ENCODE peak calls at places on chromosomes 1 and 21, in six cellular contexts. J, L, D, Q, E and I are unnamed samples. For H3K4me1, the result is how much of the 10 kb centered on the place peaks cover.

GRCh38 chr1:7366286-7366954 is 404.7 kb upstream of the VAMP3 start:
- DNase-seq in J (no peak), L (no peak), D (no peak), Q (no peak), E (no peak), I (no peak)

GRCh38 chr1:93629101-93630059 is 52.3 kb downstream of the BCAR3 start:
- DNase-seq in J (no peak), L (no peak), D (peak), Q (no peak), E (peak), I (peak)

GRCh38 chr1:18464665-18465050 is 16.1 kb upstream of the KLHDC7A start:
- DNase-seq in J (peak), L (no peak), D (no peak), Q (peak), E (no peak), I (no peak)

GRCh38 chr21:29788752-29789151 is 151.0 kb downstream of the GRIK1 start:
- DNase-seq in J (no peak), L (no peak), D (no peak), Q (no peak), E (no peak), I (no peak)

GRCh38 chr1:47686731-47687617 is 249.1 kb downstream of the FOXD2 start:
- DNase-seq in J (no peak), L (peak), D (no peak), Q (no peak), E (no peak), I (no peak)

GRCh38 chr21:41774467-41775151 is 7.8 kb upstream of the RIPK4 start:
- DNase-seq in J (no peak), L (no peak), D (no peak), Q (peak), E (no peak), I (no peak)

GRCh38 chr1:191206808-191207207 is 729.1 kb upstream of the BRINP3 start:
- DNase-seq in J (no peak), L (no peak), D (no peak), Q (no peak), E (no peak), I (no peak)

GRCh38 chr21:28431022-28431421 is 561.7 kb downstream of the LTN1 start:
- DNase-seq in J (no peak), L (no peak), D (peak), Q (no peak), E (no peak), I (no peak)

GRCh38 chr1:159916240-159917051 is 8.9 kb downstream of the TAGLN2 start:
- DNase-seq in J (no peak), L (no peak), D (peak), Q (peak), E (peak), I (no peak)

GRCh38 chr1:112692681-112693080 is 14.2 kb downstream of the RHOC start:
- DNase-seq in J (no peak), L (no peak), D (no peak), Q (peak), E (no peak), I (no peak)

GRCh38 chr1:15336866-15337265 is 72.8 kb upstream of the EFHD2 start:
- DNase-seq in J (no peak), L (no peak), D (no peak), Q (peak), E (no peak), I (no peak)

GRCh38 chr1:30798389-30798951 is 40.9 kb upstream of the LAPTM5 start:
- DNase-seq in J (no peak), L (no peak), D (peak), Q (no peak), E (no peak), I (no peak)

GRCh38 chr1:173996995-173997394 is 25.2 kb downstream of the RC3H1 start:
- DNase-seq in J (no peak), L (no peak), D (no peak), Q (no peak), E (no peak), I (no peak)

GRCh38 chr1:2815551-2815950 is 14.1 kb upstream of the TTC34 start:
- DNase-seq in J (no peak), L (no peak), D (no peak), Q (no peak), E (no peak), I (no peak)

DNA sequence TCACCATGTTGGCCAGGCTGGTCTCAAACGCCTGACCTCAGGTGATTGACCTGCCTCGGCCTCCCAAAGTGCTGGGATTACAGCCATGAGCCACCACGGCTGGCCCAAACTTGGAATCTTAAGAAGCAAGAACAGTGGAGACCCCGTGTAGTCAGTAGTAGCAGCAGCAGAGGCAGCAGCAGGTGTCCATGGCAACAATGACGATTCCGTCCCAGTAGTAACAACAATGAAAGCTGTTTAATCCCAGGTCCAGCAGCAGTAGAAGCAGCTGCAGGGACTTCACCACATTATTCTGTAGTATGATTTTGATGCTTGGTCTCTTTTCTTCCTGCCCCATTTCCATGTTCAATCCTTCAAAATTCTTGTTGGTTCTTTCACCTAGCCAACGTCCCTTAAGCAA is 69.6 kb upstream of the KCTD3 start:
- DNase-seq in J (no peak), L (no peak), D (no peak), Q (no peak), E (no peak), I (no peak)
- H3K4me1 ChIP-seq in J (under half), L (under half), D (under half), Q (under half), E (under half), I (under half)

GRCh38 chr1:236602171-236602570 is 2.1 kb downstream of the HEATR1 start:
- DNase-seq in J (no peak), L (no peak), D (no peak), Q (no peak), E (no peak), I (no peak)

GRCh38 chr1:236605030-236605806 is 902 bp upstream of the HEATR1 start:
- DNase-seq in J (no peak), L (no peak), D (no peak), Q (no peak), E (no peak), I (no peak)

GRCh38 chr1:236608930-236609726 is 4.8 kb upstream of the HEATR1 start:
- DNase-seq in J (peak), L (peak), D (peak), Q (peak), E (peak), I (no peak)

GRCh38 chr1:236603896-236604217 is 459 bp downstream of the HEATR1 start:
- DNase-seq in J (no peak), L (no peak), D (peak), Q (no peak), E (no peak), I (no peak)

DNA sequence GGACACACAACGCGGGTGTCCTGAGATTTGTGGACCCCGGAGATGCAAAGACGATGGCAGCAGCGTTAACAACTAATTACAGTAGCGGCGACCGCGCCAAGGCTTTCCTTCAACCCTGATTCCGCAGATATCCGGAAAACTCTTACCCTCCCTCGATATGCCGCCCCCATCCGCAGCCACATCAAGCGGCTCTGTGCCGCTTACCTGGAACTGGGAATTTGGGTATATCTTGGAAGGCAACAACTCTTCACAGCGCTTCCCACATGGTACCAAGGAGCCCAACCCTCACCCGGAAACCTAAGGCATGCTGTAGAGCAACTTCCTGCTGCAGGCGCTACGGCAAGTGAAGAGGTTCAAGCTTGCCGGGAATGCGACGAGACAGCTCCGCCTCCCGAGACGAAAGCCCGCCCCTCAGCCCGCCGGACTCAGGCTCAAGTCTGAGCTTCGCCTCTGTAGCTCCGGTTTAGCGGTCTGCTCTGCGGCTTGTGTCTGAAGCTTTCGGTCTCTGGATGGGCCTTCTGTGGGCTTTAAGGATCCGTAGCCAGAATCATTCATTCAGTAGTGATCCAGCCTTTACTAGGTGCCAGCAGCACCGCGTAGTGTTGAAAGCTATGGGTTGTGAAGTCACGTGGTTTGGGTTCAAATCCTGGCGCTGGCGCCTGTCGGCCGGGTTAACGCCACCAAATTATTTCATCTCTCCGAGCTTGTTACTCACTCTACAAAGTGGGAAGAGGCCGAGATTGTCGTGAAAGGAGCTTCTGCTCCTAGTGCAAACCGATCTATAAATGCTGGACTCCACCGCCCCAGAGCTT is at the start of gene HEATR1:
- DNase-seq in J (peak), L (peak), D (peak), Q (peak), E (peak), I (peak)
- H3K4me1 ChIP-seq in J (under half), L (under half), D (under half), Q (under half), E (under half), I (under half)

GRCh38 chr1:178648159-178648558 is 76.9 kb upstream of the RALGPS2 start:
- DNase-seq in J (no peak), L (no peak), D (no peak), Q (no peak), E (no peak), I (no peak)
- H3K4me1 ChIP-seq in J (under half), L (under half), D (under half), Q (under half), E (under half), I (under half)

GRCh38 chr1:199172286-199173124 is 533.7 kb downstream of the PTPRC start:
- DNase-seq in J (no peak), L (no peak), D (peak), Q (no peak), E (no peak), I (no peak)
- H3K4me1 ChIP-seq in J (under half), L (under half), D (under half), Q (under half), E (under half), I (under half)